ENCODE peak calls at places on chromosomes 4 and X, in six cellular contexts. P is transverse colon, L is sigmoid colon, B is GM12878, Z is K562, X is endothelial cell of umbilical vein. N is an unnamed sample.
A peak's percentile ranks its signal among the peaks of the same experiment; 100 is the strongest.

GRCh38 chr4:75939890-75940691 is 722 bp downstream of the NAAA start:
- DNase-seq in P (peak; percentile 85), X (peak; percentile 59), L (peak; percentile 84), Z (peak; percentile 83), B (no peak), N (peak; percentile 95)

GRCh38 chr4:146336413-146336807 is 122.1 kb downstream of the REELD1 start:
- DNase-seq in B (no peak), Z (no peak), L (no peak), P (no peak), X (peak; percentile 67), N (no peak)

GRCh38 chr4:181078236-181078635 is 1165.0 kb upstream of the TENM3 start:
- DNase-seq in P (no peak), L (no peak), Z (no peak), B (no peak), X (no peak), N (no peak)

GRCh38 chr4:75229783-75230570 is 284.2 kb downstream of the RCHY1 start:
- DNase-seq in X (no peak), L (no peak), Z (no peak), P (peak; percentile 27), B (peak; percentile 32), N (no peak)

GRCh38 chr4:16590792-16591191 is 307.7 kb downstream of the LDB2 start:
- DNase-seq in Z (no peak), B (no peak), P (no peak), X (no peak), L (no peak), N (no peak)

GRCh38 chr4:74682567-74683359 is 111.6 kb downstream of the BTC start:
- DNase-seq in Z (peak; percentile 58), X (peak; percentile 61), B (no peak), P (no peak), L (no peak), N (no peak)

GRCh38 chr4:89563431-89563830 is 255.8 kb upstream of the GPRIN3 start:
- DNase-seq in Z (no peak), B (no peak), P (no peak), L (no peak), X (no peak), N (no peak)

GRCh38 chrX:153722704-153723350 is 1.4 kb downstream of the BCAP31 start:
- DNase-seq in P (peak; percentile 24), L (no peak), Z (no peak), X (peak; percentile 33), B (no peak), N (no peak)

GRCh38 chr4:131370846-131371245 is 1778.2 kb upstream of the PCDH10 start:
- DNase-seq in X (no peak), Z (no peak), P (no peak), L (no peak), B (no peak), N (no peak)

GRCh38 chrX:31563792-31564191 is 492.0 kb upstream of the FTHL17 start:
- DNase-seq in B (no peak), X (no peak), Z (no peak), L (no peak), P (no peak), N (no peak)

GRCh38 chrX:154717824-154718223 is 33.1 kb downstream of the GAB3 start:
- DNase-seq in L (no peak), Z (peak; percentile 54), B (no peak), X (no peak), P (peak; percentile 26), N (no peak)

GRCh38 chr4:108937066-108937465 is 174.2 kb upstream of the ETNPPL start:
- DNase-seq in Z (no peak), L (no peak), X (no peak), B (no peak), P (no peak), N (no peak)

GRCh38 chr4:183834252-183834651 is 70.9 kb upstream of the STOX2 start:
- DNase-seq in L (no peak), X (no peak), B (no peak), P (no peak), Z (no peak), N (no peak)

GRCh38 chr4:109614015-109614414 is 54.0 kb downstream of the MCUB start:
- DNase-seq in P (no peak), Z (no peak), B (no peak), X (no peak), L (no peak), N (no peak)

GRCh38 chrX:154384284-154384892 is 5.3 kb downstream of the EMD start:
- DNase-seq in Z (no peak), P (no peak), B (no peak), L (peak; percentile 64), X (no peak), N (no peak)

GRCh38 chr4:3250956-3251690 is 2.2 kb downstream of the MSANTD1 start:
- DNase-seq in P (no peak), B (no peak), L (peak; percentile 46), X (no peak), Z (no peak), N (no peak)

GRCh38 chr4:128862608-128863313 is 53.3 kb downstream of the JADE1 start:
- DNase-seq in L (no peak), Z (no peak), X (peak; percentile 41), B (peak; percentile 63), P (no peak), N (no peak)

GRCh38 chrX:41475166-41475565 is 28.0 kb downstream of the NYX start:
- DNase-seq in Z (no peak), B (no peak), L (no peak), P (no peak), X (no peak), N (no peak)

GRCh38 chr4:10526431-10527222 is 69.4 kb upstream of the ZNF518B start:
- DNase-seq in X (no peak), P (no peak), B (no peak), L (no peak), Z (peak; percentile 11), N (no peak)

GRCh38 chr4:157220026-157220881 is at the start of gene GRIA2:
- DNase-seq in L (no peak), X (peak; percentile 69), B (no peak), Z (peak; percentile 14), P (no peak), N (no peak)

GRCh38 chrX:115911967-115912366 is 258.6 kb upstream of the AGTR2 start:
- DNase-seq in L (no peak), P (no peak), X (no peak), Z (no peak), B (no peak), N (no peak)

GRCh38 chr4:128287159-128287870 is at the start of gene PGRMC2:
- DNase-seq in B (no peak), L (peak; percentile 70), X (no peak), P (peak; percentile 53), Z (peak; percentile 30), N (no peak)

GRCh38 chr4:94453534-94453963 is 1.8 kb downstream of the PDLIM5 start:
- DNase-seq in B (no peak), X (peak; percentile 46), P (no peak), L (no peak), Z (no peak), N (no peak)

GRCh38 chrX:71895607-71896006 is 15.0 kb upstream of the NHSL2 start:
- DNase-seq in X (no peak), B (no peak), Z (no peak), L (no peak), P (no peak), N (no peak)

GRCh38 chr4:8435656-8436121 is 4.8 kb downstream of the ACOX3 start:
- DNase-seq in Z (no peak), B (peak; percentile 62), L (no peak), P (peak; percentile 22), X (peak; percentile 38), N (no peak)

GRCh38 chr4:162015090-162015489 is 148.7 kb downstream of the FSTL5 start:
- DNase-seq in Z (no peak), X (peak; percentile 14), L (no peak), P (no peak), B (no peak), N (no peak)

GRCh38 chr4:6573986-6574746 is 823 bp upstream of the MAN2B2 start:
- DNase-seq in L (no peak), P (no peak), B (no peak), Z (no peak), X (no peak), N (no peak)

GRCh38 chr4:26749867-26750266 is 110.8 kb upstream of the STIM2 start:
- DNase-seq in X (no peak), B (no peak), Z (no peak), L (no peak), P (no peak), N (no peak)
- TF ChIP-seq POLR2AphosphoS5 in X (no peak), B (no peak), Z (no peak), L (no peak), P (no peak), N (no peak)

DNA sequence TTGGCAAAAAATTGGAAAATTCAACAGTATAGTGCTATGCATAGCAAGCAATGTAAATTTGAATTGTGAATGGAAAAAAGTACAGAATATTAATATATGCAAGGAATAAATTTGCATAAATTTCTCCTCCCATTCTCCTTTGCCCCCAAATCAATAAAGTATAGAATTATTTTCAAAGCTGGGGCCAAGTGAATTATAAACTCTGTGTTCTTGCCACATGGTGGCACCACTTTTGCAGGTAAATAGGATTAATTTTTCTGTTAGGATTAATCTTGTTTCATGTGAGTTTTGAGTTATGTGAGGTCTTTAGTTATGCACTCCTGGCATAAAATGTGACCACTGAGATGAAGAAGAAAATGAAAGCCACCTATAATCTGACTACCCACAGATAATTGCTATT is 19.9 kb downstream of the COPS4 start:
- DNase-seq in B (no peak), X (peak; percentile 40), Z (no peak), P (no peak), L (no peak), N (no peak)
- TF ChIP-seq CTCF in B (peak; percentile 38), X (peak; percentile 17), Z (peak; percentile 23), P (peak; percentile 28), L (no peak), N (peak; percentile 5)

DNA sequence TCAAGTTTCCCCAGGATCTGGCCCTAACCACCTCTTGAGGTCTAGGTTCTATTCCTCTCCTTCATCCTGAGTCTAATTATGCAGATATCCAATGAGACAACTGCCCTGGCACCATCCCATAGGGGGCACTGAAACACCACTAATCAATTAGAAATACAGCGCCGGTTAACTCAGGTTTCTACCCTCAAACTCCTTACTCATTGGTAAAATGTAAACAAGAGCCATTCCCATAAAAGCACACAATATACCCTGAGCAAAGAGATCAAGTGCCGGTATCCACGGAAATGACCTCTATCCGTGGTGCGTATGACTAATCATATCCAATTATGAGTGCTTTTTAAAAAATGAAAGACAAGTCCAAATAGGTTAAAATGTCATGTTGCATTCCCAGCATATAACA is 141.3 kb downstream of the MAML3 start:
- DNase-seq in P (peak; percentile 78), Z (peak; percentile 12), X (peak; percentile 92), L (peak; percentile 69), B (no peak), N (no peak)
- H3K27ac ChIP-seq in P (peak overlapping the region; percentile 16), Z (no peak overlapping the region), X (peak overlapping the region; percentile 49), L (no peak overlapping the region), B (no peak overlapping the region), N (no peak overlapping the region)

GRCh38 chrX:108464604-108465003 is 25.0 kb downstream of the COL4A5 start:
- DNase-seq in Z (no peak), P (no peak), L (no peak), B (no peak), X (no peak), N (no peak)
- TF ChIP-seq POLR2AphosphoS5 in Z (no peak), P (no peak), L (no peak), B (no peak), X (no peak), N (no peak)

GRCh38 chr4:148704291-148704690 is 262.1 kb upstream of the NR3C2 start:
- DNase-seq in Z (no peak), L (no peak), P (no peak), B (no peak), X (peak; percentile 12), N (no peak)
- TF ChIP-seq CTCF in Z (no peak), L (no peak), P (no peak), B (no peak), X (no peak), N (no peak)

GRCh38 chr4:79083406-79084010 is 144.3 kb upstream of the PAQR3 start:
- DNase-seq in B (no peak), X (no peak), Z (no peak), P (no peak), L (peak; percentile 84), N (no peak)
- H3K27ac ChIP-seq in B (no peak overlapping the region), X (no peak overlapping the region), Z (no peak overlapping the region), P (peak overlapping the region; percentile 22), L (peak overlapping the region; percentile 69), N (peak overlapping the region; percentile 86)

N was measured in esophagus muscularis mucosa.